ENCODE peak calls at places on chromosomes 5 and 9, in seven cellular contexts. One of them, this sample, is unnamed.
A peak's percentile ranks its signal among the peaks of the same experiment; 100 is the strongest.

GRCh38 chr5:1788828-1789227 is 10.8 kb downstream of the MRPL36 start:
- DNase-seq in HuH-7.5: no peak
- DNase-seq in cardiac fibroblast: no peak
- DNase-seq in retina: no peak
- DNase-seq in iris pigment epithelial cell: no peak
- DNase-seq in caudate nucleus: no peak
- DNase-seq in pancreas: no peak
- DNase-seq in this sample: no peak

GRCh38 chr9:19232830-19233194 is 2.3 kb downstream of the DENND4C start:
- DNase-seq in HuH-7.5: peak; percentile 8
- DNase-seq in cardiac fibroblast: peak; percentile 62
- DNase-seq in retina: no peak
- DNase-seq in iris pigment epithelial cell: peak; percentile 67
- DNase-seq in caudate nucleus: no peak
- DNase-seq in pancreas: peak; percentile 7
- DNase-seq in this sample: no peak

GRCh38 chr5:41218929-41219328 is 5.6 kb upstream of the C6 start:
- DNase-seq in HuH-7.5: no peak
- DNase-seq in cardiac fibroblast: no peak
- DNase-seq in retina: no peak
- DNase-seq in iris pigment epithelial cell: no peak
- DNase-seq in caudate nucleus: no peak
- DNase-seq in pancreas: no peak
- DNase-seq in this sample: no peak

GRCh38 chr9:130862747-130863146 is 27.7 kb downstream of the ABL1 start:
- DNase-seq in HuH-7.5: no peak
- DNase-seq in cardiac fibroblast: no peak
- DNase-seq in retina: no peak
- DNase-seq in iris pigment epithelial cell: no peak
- DNase-seq in caudate nucleus: no peak
- DNase-seq in pancreas: no peak
- DNase-seq in this sample: no peak

GRCh38 chr9:131262327-131263032 is 13.8 kb downstream of the FAM78A start:
- DNase-seq in HuH-7.5: no peak
- DNase-seq in cardiac fibroblast: no peak
- DNase-seq in retina: no peak
- DNase-seq in iris pigment epithelial cell: peak; percentile 46
- DNase-seq in caudate nucleus: no peak
- DNase-seq in pancreas: no peak
- DNase-seq in this sample: no peak

GRCh38 chr5:93665649-93666048 is 75.8 kb downstream of the POU5F2 start:
- DNase-seq in HuH-7.5: no peak
- DNase-seq in cardiac fibroblast: no peak
- DNase-seq in retina: no peak
- DNase-seq in iris pigment epithelial cell: no peak
- DNase-seq in caudate nucleus: no peak
- DNase-seq in pancreas: no peak
- DNase-seq in this sample: no peak

GRCh38 chr5:160310910-160311295 is 1.5 kb downstream of the CCNJL start:
- DNase-seq in HuH-7.5: no peak
- DNase-seq in cardiac fibroblast: no peak
- DNase-seq in retina: no peak
- DNase-seq in iris pigment epithelial cell: no peak
- DNase-seq in caudate nucleus: no peak
- DNase-seq in pancreas: no peak
- DNase-seq in this sample: peak; percentile 32

GRCh38 chr9:98993570-98993945 is 49.9 kb downstream of the COL15A1 start:
- DNase-seq in HuH-7.5: no peak
- DNase-seq in cardiac fibroblast: peak; percentile 63
- DNase-seq in retina: no peak
- DNase-seq in iris pigment epithelial cell: no peak
- DNase-seq in caudate nucleus: no peak
- DNase-seq in pancreas: no peak
- DNase-seq in this sample: no peak

GRCh38 chr5:141050622-141051525 is at the start of gene PCDHB1:
- DNase-seq in HuH-7.5: no peak
- DNase-seq in cardiac fibroblast: no peak
- DNase-seq in retina: no peak
- DNase-seq in iris pigment epithelial cell: no peak
- DNase-seq in caudate nucleus: no peak
- DNase-seq in pancreas: no peak
- DNase-seq in this sample: peak; percentile 26

GRCh38 chr9:2673161-2673560 is 44.1 kb upstream of the KCNV2 start:
- DNase-seq in HuH-7.5: no peak
- DNase-seq in cardiac fibroblast: no peak
- DNase-seq in retina: no peak
- DNase-seq in iris pigment epithelial cell: no peak
- DNase-seq in caudate nucleus: no peak
- DNase-seq in pancreas: no peak
- DNase-seq in this sample: no peak

GRCh38 chr5:119470105-119470763 is 17.9 kb downstream of the HSD17B4 start:
- DNase-seq in HuH-7.5: no peak
- DNase-seq in cardiac fibroblast: no peak
- DNase-seq in retina: no peak
- DNase-seq in iris pigment epithelial cell: no peak
- DNase-seq in caudate nucleus: no peak
- DNase-seq in pancreas: no peak
- DNase-seq in this sample: peak; percentile 28

GRCh38 chr9:86116425-86116824 is 17.1 kb upstream of the GOLM1 start:
- DNase-seq in HuH-7.5: no peak
- DNase-seq in cardiac fibroblast: no peak
- DNase-seq in retina: peak; percentile 36
- DNase-seq in iris pigment epithelial cell: no peak
- DNase-seq in caudate nucleus: peak; percentile 47
- DNase-seq in pancreas: no peak
- DNase-seq in this sample: no peak

GRCh38 chr5:169703803-169704202 is 66.7 kb downstream of the DOCK2 start:
- DNase-seq in HuH-7.5: no peak
- DNase-seq in cardiac fibroblast: no peak
- DNase-seq in retina: no peak
- DNase-seq in iris pigment epithelial cell: no peak
- DNase-seq in caudate nucleus: no peak
- DNase-seq in pancreas: no peak
- DNase-seq in this sample: no peak

GRCh38 chr5:94793816-94794198 is 175.3 kb downstream of the SLF1 start:
- DNase-seq in HuH-7.5: no peak
- DNase-seq in cardiac fibroblast: peak; percentile 83
- DNase-seq in retina: no peak
- DNase-seq in iris pigment epithelial cell: peak; percentile 57
- DNase-seq in caudate nucleus: no peak
- DNase-seq in pancreas: no peak
- DNase-seq in this sample: no peak

GRCh38 chr5:37615184-37615583 is 224.7 kb downstream of the GDNF start:
- DNase-seq in HuH-7.5: no peak
- DNase-seq in cardiac fibroblast: peak; percentile 97
- DNase-seq in retina: no peak
- DNase-seq in iris pigment epithelial cell: peak; percentile 77
- DNase-seq in caudate nucleus: no peak
- DNase-seq in pancreas: no peak
- DNase-seq in this sample: no peak

GRCh38 chr5:179836225-179837019 is 15.7 kb downstream of the SQSTM1 start:
- DNase-seq in HuH-7.5: no peak
- DNase-seq in cardiac fibroblast: peak; percentile 36
- DNase-seq in retina: no peak
- DNase-seq in iris pigment epithelial cell: peak; percentile 53
- DNase-seq in caudate nucleus: no peak
- DNase-seq in pancreas: peak; percentile 20
- DNase-seq in this sample: no peak

GRCh38 chr5:153791339-153791738 is 247.4 kb downstream of the FAM114A2 start:
- DNase-seq in HuH-7.5: no peak
- DNase-seq in cardiac fibroblast: no peak
- DNase-seq in retina: no peak
- DNase-seq in iris pigment epithelial cell: no peak
- DNase-seq in caudate nucleus: no peak
- DNase-seq in pancreas: no peak
- DNase-seq in this sample: no peak

GRCh38 chr5:10836991-10837390 is 76.0 kb upstream of the DAP start:
- DNase-seq in HuH-7.5: no peak
- DNase-seq in cardiac fibroblast: peak; percentile 59
- DNase-seq in retina: no peak
- DNase-seq in iris pigment epithelial cell: peak; percentile 84
- DNase-seq in caudate nucleus: no peak
- DNase-seq in pancreas: no peak
- DNase-seq in this sample: no peak

GRCh38 chr5:57324888-57325287 is 151.0 kb downstream of the GPBP1 start:
- DNase-seq in HuH-7.5: no peak
- DNase-seq in cardiac fibroblast: no peak
- DNase-seq in retina: no peak
- DNase-seq in iris pigment epithelial cell: no peak
- DNase-seq in caudate nucleus: no peak
- DNase-seq in pancreas: no peak
- DNase-seq in this sample: no peak

GRCh38 chr5:135735831-135736230 is 98.6 kb upstream of the SLC25A48 start:
- DNase-seq in HuH-7.5: no peak
- DNase-seq in cardiac fibroblast: no peak
- DNase-seq in retina: no peak
- DNase-seq in iris pigment epithelial cell: no peak
- DNase-seq in caudate nucleus: no peak
- DNase-seq in pancreas: no peak
- DNase-seq in this sample: no peak

GRCh38 chr5:132674671-132675506 is 1.1 kb downstream of the IL4 start:
- DNase-seq in HuH-7.5: no peak
- DNase-seq in cardiac fibroblast: peak; percentile 97
- DNase-seq in retina: no peak
- DNase-seq in iris pigment epithelial cell: peak; percentile 97
- DNase-seq in caudate nucleus: no peak
- DNase-seq in pancreas: no peak
- DNase-seq in this sample: no peak

GRCh38 chr5:6504677-6505414 is 56.2 kb downstream of the UBE2QL1 start:
- DNase-seq in HuH-7.5: no peak
- DNase-seq in cardiac fibroblast: no peak
- DNase-seq in retina: no peak
- DNase-seq in iris pigment epithelial cell: peak; percentile 7
- DNase-seq in caudate nucleus: no peak
- DNase-seq in pancreas: no peak
- DNase-seq in this sample: no peak

GRCh38 chr9:26210338-26210851 is 532.2 kb upstream of the TUSC1 start:
- DNase-seq in HuH-7.5: no peak
- DNase-seq in cardiac fibroblast: no peak
- DNase-seq in retina: peak; percentile 62
- DNase-seq in iris pigment epithelial cell: no peak
- DNase-seq in caudate nucleus: peak; percentile 52
- DNase-seq in pancreas: no peak
- DNase-seq in this sample: no peak

GRCh38 chr5:147509710-147510651 is at the start of gene DPYSL3:
- DNase-seq in HuH-7.5: peak; percentile 26
- DNase-seq in cardiac fibroblast: peak; percentile 72
- DNase-seq in retina: peak; percentile 90
- DNase-seq in iris pigment epithelial cell: peak; percentile 75
- DNase-seq in caudate nucleus: peak; percentile 21
- DNase-seq in pancreas: peak; percentile 39
- DNase-seq in this sample: peak; percentile 85

GRCh38 chr9:29556317-29556716 is 1983.0 kb upstream of the C9orf72 start:
- DNase-seq in HuH-7.5: no peak
- DNase-seq in cardiac fibroblast: peak; percentile 85
- DNase-seq in retina: no peak
- DNase-seq in iris pigment epithelial cell: peak; percentile 43
- DNase-seq in caudate nucleus: no peak
- DNase-seq in pancreas: no peak
- DNase-seq in this sample: no peak

GRCh38 chr9:129412814-129413536 is 207.9 kb downstream of the C9orf50 start:
- DNase-seq in HuH-7.5: no peak
- DNase-seq in cardiac fibroblast: peak; percentile 85
- DNase-seq in retina: peak; percentile 79
- DNase-seq in iris pigment epithelial cell: peak; percentile 75
- DNase-seq in caudate nucleus: peak; percentile 65
- DNase-seq in pancreas: peak; percentile 44
- DNase-seq in this sample: no peak

GRCh38 chr9:123927625-123928308 is 2.2 kb downstream of the DENND1A start:
- DNase-seq in HuH-7.5: no peak
- DNase-seq in cardiac fibroblast: peak; percentile 66
- DNase-seq in retina: no peak
- DNase-seq in iris pigment epithelial cell: peak; percentile 74
- DNase-seq in caudate nucleus: no peak
- DNase-seq in pancreas: no peak
- DNase-seq in this sample: no peak

GRCh38 chr5:93278876-93279275 is 302.1 kb downstream of the NR2F1-AS1 start:
- DNase-seq in HuH-7.5: no peak
- DNase-seq in cardiac fibroblast: no peak
- DNase-seq in retina: no peak
- DNase-seq in iris pigment epithelial cell: no peak
- DNase-seq in caudate nucleus: no peak
- DNase-seq in pancreas: no peak
- DNase-seq in this sample: no peak

GRCh38 chr5:81779125-81779934 is 28.4 kb upstream of the SSBP2 start:
- DNase-seq in HuH-7.5: no peak
- DNase-seq in cardiac fibroblast: peak; percentile 48
- DNase-seq in retina: peak; percentile 26
- DNase-seq in iris pigment epithelial cell: peak; percentile 40
- DNase-seq in caudate nucleus: peak; percentile 17
- DNase-seq in pancreas: peak; percentile 58
- DNase-seq in this sample: no peak

GRCh38 chr9:107213561-107214028 is 69.5 kb upstream of the RAD23B start:
- DNase-seq in HuH-7.5: no peak
- DNase-seq in cardiac fibroblast: peak; percentile 95
- DNase-seq in retina: no peak
- DNase-seq in iris pigment epithelial cell: peak; percentile 99
- DNase-seq in caudate nucleus: no peak
- DNase-seq in pancreas: no peak
- DNase-seq in this sample: no peak

GRCh38 chr5:78779771-78780616 is 131.4 kb upstream of the LHFPL2 start:
- DNase-seq in HuH-7.5: no peak
- DNase-seq in cardiac fibroblast: peak; percentile 90
- DNase-seq in retina: no peak
- DNase-seq in iris pigment epithelial cell: peak; percentile 85
- DNase-seq in caudate nucleus: no peak
- DNase-seq in pancreas: no peak
- DNase-seq in this sample: no peak